ENCODE peak calls at places on chromosomes 6 and 20, in five cellular contexts. D, B, O, Y and F are unnamed samples.

GRCh38 chr6:56096454-56096853 is 150.9 kb downstream of the COL21A1 start:
- DNase-seq in D (no peak), B (no peak), O (no peak), Y (no peak), F (no peak)

GRCh38 chr6:3769610-3770009 is 18.1 kb upstream of the PXDC1 start:
- DNase-seq in D (no peak), B (no peak), O (peak; percentile 46), Y (no peak), F (no peak)

GRCh38 chr6:13285705-13286104 is 42.6 kb downstream of the TBC1D7 start:
- DNase-seq in D (no peak), B (no peak), O (no peak), Y (no peak), F (no peak)

GRCh38 chr6:15819226-15819625 is 156.4 kb upstream of the DTNBP1 start:
- DNase-seq in D (no peak), B (no peak), O (no peak), Y (no peak), F (no peak)

GRCh38 chr20:21529863-21530262 is 16.0 kb upstream of the NKX2-2 start:
- DNase-seq in D (no peak), B (no peak), O (no peak), Y (no peak), F (no peak)

GRCh38 chr20:1336699-1337387 is 7.9 kb upstream of the SDCBP2 start:
- DNase-seq in D (no peak), B (peak; percentile 81), O (no peak), Y (peak; percentile 90), F (no peak)

GRCh38 chr6:138161434-138162103 is at the start of gene ARFGEF3:
- DNase-seq in D (peak; percentile 75), B (peak; percentile 82), O (peak; percentile 35), Y (peak; percentile 38), F (no peak)

GRCh38 chr20:23857954-23858565 is 21.5 kb downstream of the CST5 start:
- DNase-seq in D (no peak), B (no peak), O (no peak), Y (no peak), F (no peak)

GRCh38 chr6:39962831-39963230 is 28.6 kb upstream of the MOCS1 start:
- DNase-seq in D (no peak), B (no peak), O (peak; percentile 83), Y (no peak), F (no peak)

GRCh38 chr6:37222125-37222967 is 35.2 kb upstream of the TBC1D22B start:
- DNase-seq in D (peak; percentile 96), B (peak; percentile 91), O (peak; percentile 90), Y (peak; percentile 67), F (peak; percentile 50)

GRCh38 chr20:58420798-58421496 is 31.9 kb downstream of the VAPB start:
- DNase-seq in D (no peak), B (no peak), O (peak; percentile 75), Y (no peak), F (no peak)

DNA sequence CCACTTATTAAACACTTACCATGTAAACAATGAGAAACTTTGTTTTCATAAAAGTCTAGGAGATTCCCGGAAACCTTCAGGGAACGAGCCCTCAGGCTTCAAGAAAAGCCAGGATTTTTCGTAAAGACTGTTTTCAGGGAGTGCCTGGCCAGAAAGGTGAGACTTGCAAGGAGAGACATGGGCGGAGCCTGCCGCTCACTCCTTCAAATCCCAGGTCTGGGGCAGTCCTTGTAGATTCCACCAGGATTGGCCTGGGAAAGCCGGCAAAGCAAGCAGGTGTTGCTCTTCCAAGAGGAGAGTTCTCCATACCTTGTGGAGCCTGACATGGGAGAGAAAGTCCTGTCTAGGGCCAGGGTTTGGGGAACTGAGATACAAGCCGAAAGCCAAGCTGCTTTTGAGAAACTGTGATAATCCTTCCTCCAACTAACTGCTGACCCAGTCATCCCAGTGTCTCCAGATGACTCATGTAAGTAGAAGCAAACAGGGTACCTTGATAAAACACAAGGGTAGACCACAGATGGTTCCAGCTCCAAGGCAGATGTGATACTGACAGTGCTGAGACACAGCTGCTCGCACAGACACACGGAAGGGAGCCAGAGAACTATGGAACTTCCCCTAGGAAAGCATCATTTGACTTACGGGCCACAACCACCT is 69.4 kb upstream of the NAA20 start:
- DNase-seq in D (no peak), B (no peak), O (peak; percentile 93), Y (no peak), F (no peak)
- H3K27ac ChIP-seq in D (no peak overlapping the region), B (no peak overlapping the region), O (no peak overlapping the region), Y (no peak overlapping the region), F (no peak overlapping the region)

GRCh38 chr6:21791066-21791465 is 197.5 kb downstream of the SOX4 start:
- DNase-seq in D (no peak), B (no peak), O (no peak), Y (no peak), F (no peak)

GRCh38 chr6:21792177-21792576 is 198.6 kb downstream of the SOX4 start:
- DNase-seq in D (no peak), B (no peak), O (no peak), Y (no peak), F (no peak)

GRCh38 chr6:21791596-21791995 is 198.0 kb downstream of the SOX4 start:
- DNase-seq in D (no peak), B (no peak), O (peak; percentile 55), Y (no peak), F (no peak)
- H3K4me3 ChIP-seq in D (no peak overlapping the region), B (no peak overlapping the region), O (no peak overlapping the region), Y (no peak overlapping the region), F (no peak overlapping the region)

DNA sequence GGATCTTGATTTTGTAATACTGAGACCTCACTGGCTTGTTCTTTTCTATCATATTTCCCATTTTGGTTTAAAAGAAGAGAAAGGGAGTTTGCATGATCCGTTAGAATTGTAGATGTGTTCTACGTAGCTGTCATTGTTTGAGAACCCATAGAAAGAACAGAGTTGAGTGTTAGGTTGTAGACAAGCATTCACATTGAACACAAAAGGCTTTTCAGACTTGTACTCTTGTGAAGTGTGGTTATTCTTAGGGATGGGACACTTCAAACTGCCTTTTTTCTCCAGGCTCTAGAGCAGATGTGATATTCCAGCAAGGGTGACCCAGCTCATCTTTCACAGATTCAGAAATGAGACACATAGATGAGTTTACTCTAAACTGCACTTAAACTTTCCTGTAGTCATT is 19.9 kb downstream of the FOXO3 start:
- DNase-seq in D (no peak), B (no peak), O (no peak), Y (no peak), F (no peak)
- H3K27ac ChIP-seq in D (peak overlapping the region; percentile 15), B (peak overlapping the region; percentile 50), O (peak overlapping the region; percentile 91), Y (no peak overlapping the region), F (peak overlapping the region; percentile 67)

GRCh38 chr6:125700591-125701353 is 48.7 kb upstream of the HEY2 start:
- DNase-seq in D (no peak), B (no peak), O (no peak), Y (no peak), F (no peak)

GRCh38 chr6:125699591-125699990 is 49.8 kb upstream of the HEY2 start:
- DNase-seq in D (no peak), B (no peak), O (no peak), Y (no peak), F (no peak)

DNA sequence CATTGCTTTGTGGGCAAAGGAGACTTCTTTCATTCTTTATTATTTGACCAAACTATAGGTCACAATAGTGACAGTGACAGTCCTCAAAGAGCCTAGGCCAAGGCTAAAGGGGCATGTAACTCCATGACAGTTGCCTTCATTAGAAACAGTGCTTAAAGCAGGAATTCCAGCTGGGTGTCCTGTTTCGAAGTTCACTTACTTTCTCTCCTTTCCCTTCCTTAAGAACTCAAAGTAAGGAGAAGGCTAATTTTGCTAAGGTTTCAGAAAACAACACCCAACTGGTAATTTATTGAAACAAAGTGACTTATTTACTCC is 48.1 kb upstream of the HEY2 start:
- DNase-seq in D (no peak), B (no peak), O (no peak), Y (no peak), F (no peak)
- H3K4me3 ChIP-seq in D (no peak overlapping the region), B (no peak overlapping the region), O (no peak overlapping the region), Y (no peak overlapping the region), F (no peak overlapping the region)

DNA sequence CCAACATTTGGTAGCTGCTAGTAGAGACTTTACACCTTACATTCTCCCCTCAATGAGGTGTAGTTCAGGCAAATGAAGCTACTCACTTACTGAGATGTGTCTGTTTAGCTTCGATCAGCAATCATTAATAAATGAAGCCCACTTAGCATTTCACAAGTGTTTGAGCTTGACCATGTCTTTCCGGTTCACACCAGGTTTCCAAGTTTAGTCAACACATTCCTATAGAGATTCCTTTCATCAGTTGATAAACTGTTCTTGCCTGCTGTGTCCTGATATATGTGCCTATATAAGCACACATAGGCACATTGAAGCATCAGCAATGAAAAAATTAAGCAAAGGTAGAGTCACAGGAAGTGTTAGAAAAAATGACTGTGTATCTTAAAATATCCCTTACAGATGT is 150.0 kb downstream of the BTBD3 start:
- DNase-seq in D (peak; percentile 63), B (no peak), O (peak; percentile 9), Y (no peak), F (no peak)
- H3K27ac ChIP-seq in D (peak overlapping the region; percentile 65), B (no peak overlapping the region), O (no peak overlapping the region), Y (no peak overlapping the region), F (no peak overlapping the region)

DNA sequence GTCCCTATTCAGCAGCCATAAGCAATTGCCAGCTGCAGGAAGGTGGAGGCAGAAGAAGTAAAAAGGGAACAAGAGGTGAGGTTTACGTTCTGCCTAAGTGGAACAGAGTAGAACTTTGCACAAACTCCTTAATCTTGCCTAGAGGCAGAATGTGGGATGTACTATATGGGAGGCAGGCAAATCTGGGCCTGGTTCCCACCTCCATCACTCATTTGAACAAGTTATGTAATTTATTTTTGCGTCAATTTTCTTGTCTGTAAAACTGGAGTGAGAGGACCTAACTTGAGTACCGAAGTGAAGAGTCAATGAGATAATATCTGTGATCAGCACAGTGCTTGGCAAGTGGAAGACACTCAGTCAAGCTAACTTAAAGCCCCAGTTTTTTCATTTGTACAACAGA is 2.0 kb upstream of the TPBG start:
- DNase-seq in D (no peak), B (no peak), O (no peak), Y (no peak), F (no peak)
- H3K4me3 ChIP-seq in D (no peak overlapping the region), B (no peak overlapping the region), O (no peak overlapping the region), Y (no peak overlapping the region), F (no peak overlapping the region)